ENCODE peak calls at places on chromosomes 1 and 21, in ten cellular contexts. One of them, this sample, is unnamed.

GRCh38 chr1:109821831-109822745 is 58.4 kb upstream of the EPS8L3 start:
- DNase-seq in pancreas: no peak
- DNase-seq in type B pancreatic cell: peak
- DNase-seq in glutamatergic neuron: no peak
- DNase-seq in colonic mucosa: no peak
- DNase-seq in HepG2: no peak
- DNase-seq in fibroblast of lung: peak
- DNase-seq in lung: peak
- DNase-seq in lower lobe of right lung: peak
- DNase-seq in GM23338: no peak
- DNase-seq in this sample: peak

GRCh38 chr1:54413295-54413694 is 7.1 kb upstream of the SSBP3 start:
- DNase-seq in fibroblast of lung: peak
- DNase-seq in lung: no peak
- DNase-seq in GM23338: no peak
- DNase-seq in pancreas: no peak
- DNase-seq in lower lobe of right lung: no peak
- DNase-seq in glutamatergic neuron: no peak
- DNase-seq in type B pancreatic cell: no peak
- DNase-seq in colonic mucosa: peak
- DNase-seq in HepG2: peak
- DNase-seq in this sample: no peak

GRCh38 chr1:216456682-216457081 is 33.4 kb upstream of the USH2A start:
- DNase-seq in HepG2: no peak
- DNase-seq in GM23338: peak
- DNase-seq in type B pancreatic cell: no peak
- DNase-seq in lung: no peak
- DNase-seq in pancreas: no peak
- DNase-seq in colonic mucosa: no peak
- DNase-seq in lower lobe of right lung: no peak
- DNase-seq in fibroblast of lung: peak
- DNase-seq in glutamatergic neuron: no peak
- DNase-seq in this sample: no peak

GRCh38 chr21:27649323-27649722 is 682.4 kb upstream of the ADAMTS5 start:
- DNase-seq in glutamatergic neuron: no peak
- DNase-seq in colonic mucosa: no peak
- DNase-seq in GM23338: no peak
- DNase-seq in fibroblast of lung: peak
- DNase-seq in type B pancreatic cell: no peak
- DNase-seq in lung: no peak
- DNase-seq in pancreas: no peak
- DNase-seq in HepG2: no peak
- DNase-seq in lower lobe of right lung: no peak
- DNase-seq in this sample: no peak

GRCh38 chr1:157944666-157945280 is 48.7 kb upstream of the KIRREL1 start:
- DNase-seq in HepG2: no peak
- DNase-seq in GM23338: no peak
- DNase-seq in glutamatergic neuron: no peak
- DNase-seq in lung: no peak
- DNase-seq in pancreas: no peak
- DNase-seq in lower lobe of right lung: no peak
- DNase-seq in type B pancreatic cell: no peak
- DNase-seq in fibroblast of lung: no peak
- DNase-seq in colonic mucosa: peak
- DNase-seq in this sample: no peak

GRCh38 chr1:16224472-16224871 is 12.0 kb upstream of the ARHGEF19 start:
- DNase-seq in colonic mucosa: no peak
- DNase-seq in type B pancreatic cell: no peak
- DNase-seq in lower lobe of right lung: no peak
- DNase-seq in glutamatergic neuron: no peak
- DNase-seq in GM23338: no peak
- DNase-seq in pancreas: no peak
- DNase-seq in HepG2: no peak
- DNase-seq in fibroblast of lung: no peak
- DNase-seq in lung: no peak
- DNase-seq in this sample: no peak

GRCh38 chr21:36079010-36079649 is 9.3 kb downstream of the CBR1 start:
- DNase-seq in type B pancreatic cell: no peak
- DNase-seq in fibroblast of lung: no peak
- DNase-seq in colonic mucosa: peak
- DNase-seq in pancreas: no peak
- DNase-seq in lower lobe of right lung: peak
- DNase-seq in glutamatergic neuron: no peak
- DNase-seq in HepG2: no peak
- DNase-seq in GM23338: no peak
- DNase-seq in lung: no peak
- DNase-seq in this sample: peak

GRCh38 chr1:45945426-45945825 is 142.0 kb downstream of the MAST2 start:
- DNase-seq in lower lobe of right lung: no peak
- DNase-seq in colonic mucosa: no peak
- DNase-seq in type B pancreatic cell: no peak
- DNase-seq in pancreas: peak
- DNase-seq in fibroblast of lung: peak
- DNase-seq in GM23338: no peak
- DNase-seq in HepG2: no peak
- DNase-seq in glutamatergic neuron: no peak
- DNase-seq in lung: no peak
- DNase-seq in this sample: no peak

GRCh38 chr1:244046907-244047738 is 4.0 kb upstream of the ZBTB18 start:
- DNase-seq in pancreas: no peak
- DNase-seq in type B pancreatic cell: no peak
- DNase-seq in GM23338: no peak
- DNase-seq in HepG2: no peak
- DNase-seq in fibroblast of lung: peak
- DNase-seq in glutamatergic neuron: no peak
- DNase-seq in colonic mucosa: peak
- DNase-seq in lung: no peak
- DNase-seq in lower lobe of right lung: no peak
- DNase-seq in this sample: no peak

GRCh38 chr1:55670331-55671082 is 455.3 kb upstream of the USP24 start:
- DNase-seq in fibroblast of lung: no peak
- DNase-seq in lower lobe of right lung: no peak
- DNase-seq in colonic mucosa: no peak
- DNase-seq in type B pancreatic cell: no peak
- DNase-seq in lung: no peak
- DNase-seq in GM23338: no peak
- DNase-seq in pancreas: no peak
- DNase-seq in glutamatergic neuron: no peak
- DNase-seq in HepG2: no peak
- DNase-seq in this sample: no peak
- TF ChIP-seq CTCF in fibroblast of lung: no peak
- TF ChIP-seq CTCF in lower lobe of right lung: no peak
- TF ChIP-seq CTCF in colonic mucosa: no peak
- TF ChIP-seq CTCF in type B pancreatic cell: no peak
- TF ChIP-seq CTCF in lung: no peak
- TF ChIP-seq CTCF in GM23338: no peak
- TF ChIP-seq CTCF in pancreas: no peak
- TF ChIP-seq CTCF in glutamatergic neuron: no peak
- TF ChIP-seq CTCF in HepG2: no peak
- TF ChIP-seq CTCF in this sample: no peak

DNA sequence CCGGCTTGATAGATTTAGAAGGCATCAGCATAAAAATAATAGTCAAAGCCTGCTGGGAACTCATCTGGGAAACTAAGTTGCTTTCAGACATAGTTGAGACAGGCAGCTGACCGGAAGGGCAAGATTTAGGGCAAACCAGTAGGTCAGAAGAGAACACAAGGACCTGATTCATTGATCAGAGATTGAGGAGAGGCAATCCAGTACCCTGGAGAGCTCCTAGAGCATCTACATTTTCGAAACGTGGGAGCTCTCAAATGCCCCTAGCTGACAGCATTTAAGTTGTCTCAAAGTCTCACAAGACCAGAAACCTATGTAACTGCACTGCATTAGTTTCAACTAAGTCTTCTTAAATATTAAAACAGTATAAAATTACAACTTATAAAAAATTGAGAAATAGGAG is 22.9 kb upstream of the MTF2 start:
- DNase-seq in HepG2: peak
- DNase-seq in glutamatergic neuron: no peak
- DNase-seq in GM23338: peak
- DNase-seq in colonic mucosa: no peak
- DNase-seq in fibroblast of lung: peak
- DNase-seq in lung: no peak
- DNase-seq in type B pancreatic cell: no peak
- DNase-seq in lower lobe of right lung: no peak
- DNase-seq in pancreas: no peak
- DNase-seq in this sample: no peak
- TF ChIP-seq CTCF in HepG2: no peak
- TF ChIP-seq CTCF in glutamatergic neuron: no peak
- TF ChIP-seq CTCF in GM23338: no peak
- TF ChIP-seq CTCF in colonic mucosa: no peak
- TF ChIP-seq CTCF in fibroblast of lung: no peak
- TF ChIP-seq CTCF in lung: no peak
- TF ChIP-seq CTCF in type B pancreatic cell: no peak
- TF ChIP-seq CTCF in lower lobe of right lung: no peak
- TF ChIP-seq CTCF in pancreas: no peak
- TF ChIP-seq CTCF in this sample: no peak

GRCh38 chr1:164664127-164664526 is 105.1 kb downstream of the PBX1 start:
- DNase-seq in glutamatergic neuron: no peak
- DNase-seq in lung: no peak
- DNase-seq in fibroblast of lung: no peak
- DNase-seq in HepG2: no peak
- DNase-seq in lower lobe of right lung: no peak
- DNase-seq in GM23338: no peak
- DNase-seq in pancreas: no peak
- DNase-seq in type B pancreatic cell: no peak
- DNase-seq in colonic mucosa: no peak
- DNase-seq in this sample: no peak

GRCh38 chr1:164662955-164663354 is 104.0 kb downstream of the PBX1 start:
- DNase-seq in colonic mucosa: no peak
- DNase-seq in GM23338: no peak
- DNase-seq in type B pancreatic cell: no peak
- DNase-seq in glutamatergic neuron: no peak
- DNase-seq in HepG2: no peak
- DNase-seq in fibroblast of lung: no peak
- DNase-seq in pancreas: no peak
- DNase-seq in lung: no peak
- DNase-seq in lower lobe of right lung: no peak
- DNase-seq in this sample: no peak

GRCh38 chr1:164659621-164660414 is 100.8 kb downstream of the PBX1 start:
- DNase-seq in pancreas: peak
- DNase-seq in colonic mucosa: peak
- DNase-seq in fibroblast of lung: no peak
- DNase-seq in glutamatergic neuron: no peak
- DNase-seq in HepG2: no peak
- DNase-seq in lung: peak
- DNase-seq in type B pancreatic cell: no peak
- DNase-seq in GM23338: peak
- DNase-seq in lower lobe of right lung: peak
- DNase-seq in this sample: no peak

GRCh38 chr1:164660415-164661174 is 101.6 kb downstream of the PBX1 start:
- DNase-seq in colonic mucosa: no peak
- DNase-seq in fibroblast of lung: peak
- DNase-seq in glutamatergic neuron: no peak
- DNase-seq in lung: no peak
- DNase-seq in GM23338: no peak
- DNase-seq in lower lobe of right lung: no peak
- DNase-seq in HepG2: no peak
- DNase-seq in pancreas: no peak
- DNase-seq in type B pancreatic cell: no peak
- DNase-seq in this sample: no peak

GRCh38 chr1:164662462-164662861 is 103.5 kb downstream of the PBX1 start:
- DNase-seq in pancreas: no peak
- DNase-seq in fibroblast of lung: no peak
- DNase-seq in lower lobe of right lung: no peak
- DNase-seq in lung: no peak
- DNase-seq in glutamatergic neuron: no peak
- DNase-seq in HepG2: no peak
- DNase-seq in colonic mucosa: no peak
- DNase-seq in GM23338: peak
- DNase-seq in type B pancreatic cell: no peak
- DNase-seq in this sample: no peak
- TF ChIP-seq CTCF in pancreas: no peak
- TF ChIP-seq CTCF in fibroblast of lung: no peak
- TF ChIP-seq CTCF in lower lobe of right lung: no peak
- TF ChIP-seq CTCF in lung: no peak
- TF ChIP-seq CTCF in glutamatergic neuron: no peak
- TF ChIP-seq CTCF in HepG2: no peak
- TF ChIP-seq CTCF in colonic mucosa: no peak
- TF ChIP-seq CTCF in GM23338: no peak
- TF ChIP-seq CTCF in type B pancreatic cell: no peak
- TF ChIP-seq CTCF in this sample: no peak

GRCh38 chr1:235199441-235199840 is 38.4 kb upstream of the RBM34 start:
- DNase-seq in colonic mucosa: no peak
- DNase-seq in GM23338: peak
- DNase-seq in glutamatergic neuron: no peak
- DNase-seq in lower lobe of right lung: no peak
- DNase-seq in pancreas: no peak
- DNase-seq in type B pancreatic cell: no peak
- DNase-seq in lung: no peak
- DNase-seq in fibroblast of lung: peak
- DNase-seq in HepG2: no peak
- DNase-seq in this sample: no peak
- TF ChIP-seq CTCF in colonic mucosa: no peak
- TF ChIP-seq CTCF in GM23338: peak
- TF ChIP-seq CTCF in glutamatergic neuron: no peak
- TF ChIP-seq CTCF in lower lobe of right lung: peak
- TF ChIP-seq CTCF in pancreas: no peak
- TF ChIP-seq CTCF in type B pancreatic cell: peak
- TF ChIP-seq CTCF in lung: no peak
- TF ChIP-seq CTCF in fibroblast of lung: peak
- TF ChIP-seq CTCF in HepG2: no peak
- TF ChIP-seq CTCF in this sample: no peak

GRCh38 chr1:77514871-77515776 is 167.3 kb downstream of the ZZZ3 start:
- DNase-seq in type B pancreatic cell: no peak
- DNase-seq in pancreas: no peak
- DNase-seq in glutamatergic neuron: peak
- DNase-seq in GM23338: peak
- DNase-seq in HepG2: peak
- DNase-seq in lower lobe of right lung: no peak
- DNase-seq in colonic mucosa: no peak
- DNase-seq in lung: no peak
- DNase-seq in fibroblast of lung: peak
- DNase-seq in this sample: no peak
- TF ChIP-seq CTCF in type B pancreatic cell: no peak
- TF ChIP-seq CTCF in pancreas: no peak
- TF ChIP-seq CTCF in glutamatergic neuron: no peak
- TF ChIP-seq CTCF in GM23338: peak
- TF ChIP-seq CTCF in HepG2: peak
- TF ChIP-seq CTCF in lower lobe of right lung: no peak
- TF ChIP-seq CTCF in colonic mucosa: no peak
- TF ChIP-seq CTCF in lung: no peak
- TF ChIP-seq CTCF in fibroblast of lung: peak
- TF ChIP-seq CTCF in this sample: no peak

GRCh38 chr1:156225677-156226014 is 12.8 kb downstream of the PMF1 start:
- DNase-seq in GM23338: no peak
- DNase-seq in pancreas: no peak
- DNase-seq in lower lobe of right lung: peak
- DNase-seq in lung: no peak
- DNase-seq in HepG2: no peak
- DNase-seq in type B pancreatic cell: no peak
- DNase-seq in colonic mucosa: no peak
- DNase-seq in glutamatergic neuron: no peak
- DNase-seq in fibroblast of lung: no peak
- DNase-seq in this sample: no peak
- TF ChIP-seq CTCF in GM23338: no peak
- TF ChIP-seq CTCF in pancreas: peak
- TF ChIP-seq CTCF in lower lobe of right lung: peak
- TF ChIP-seq CTCF in lung: no peak
- TF ChIP-seq CTCF in HepG2: no peak
- TF ChIP-seq CTCF in type B pancreatic cell: no peak
- TF ChIP-seq CTCF in colonic mucosa: no peak
- TF ChIP-seq CTCF in glutamatergic neuron: no peak
- TF ChIP-seq CTCF in fibroblast of lung: no peak
- TF ChIP-seq CTCF in this sample: peak

GRCh38 chr1:87084247-87084836 is 169.9 kb downstream of the HS2ST1 start:
- DNase-seq in pancreas: no peak
- DNase-seq in lower lobe of right lung: no peak
- DNase-seq in GM23338: peak
- DNase-seq in lung: no peak
- DNase-seq in type B pancreatic cell: no peak
- DNase-seq in HepG2: peak
- DNase-seq in fibroblast of lung: peak
- DNase-seq in colonic mucosa: no peak
- DNase-seq in glutamatergic neuron: no peak
- DNase-seq in this sample: no peak
- TF ChIP-seq CTCF in pancreas: peak
- TF ChIP-seq CTCF in lower lobe of right lung: peak
- TF ChIP-seq CTCF in GM23338: peak
- TF ChIP-seq CTCF in lung: peak
- TF ChIP-seq CTCF in type B pancreatic cell: peak
- TF ChIP-seq CTCF in HepG2: peak
- TF ChIP-seq CTCF in fibroblast of lung: no peak
- TF ChIP-seq CTCF in colonic mucosa: peak
- TF ChIP-seq CTCF in glutamatergic neuron: peak
- TF ChIP-seq CTCF in this sample: peak